ENCODE peak calls at places on chromosomes 2 and 18, in ten cellular contexts. One of them, this sample, is unnamed.

GRCh38 chr2:142140434-142140845 is 9.6 kb upstream of the LRP1B start:
- DNase-seq in HCT116: peak
- DNase-seq in upper lobe of left lung: no peak
- DNase-seq in Peyer's patch: no peak
- DNase-seq in GM23338: peak
- DNase-seq in psoas muscle: no peak
- DNase-seq in breast epithelium: no peak
- DNase-seq in kidney epithelial cell: no peak
- DNase-seq in IMR-90: peak
- DNase-seq in kidney: no peak
- DNase-seq in this sample: no peak

GRCh38 chr2:237904806-237905599 is 45.6 kb downstream of the RAMP1 start:
- DNase-seq in HCT116: no peak
- DNase-seq in upper lobe of left lung: peak
- DNase-seq in Peyer's patch: peak
- DNase-seq in GM23338: no peak
- DNase-seq in psoas muscle: peak
- DNase-seq in breast epithelium: peak
- DNase-seq in kidney epithelial cell: no peak
- DNase-seq in IMR-90: peak
- DNase-seq in kidney: no peak
- DNase-seq in this sample: peak

GRCh38 chr2:3406501-3406900 is 27.0 kb downstream of the TRAPPC12 start:
- DNase-seq in HCT116: no peak
- DNase-seq in upper lobe of left lung: no peak
- DNase-seq in Peyer's patch: no peak
- DNase-seq in GM23338: no peak
- DNase-seq in psoas muscle: no peak
- DNase-seq in breast epithelium: no peak
- DNase-seq in kidney epithelial cell: no peak
- DNase-seq in IMR-90: no peak
- DNase-seq in kidney: no peak
- DNase-seq in this sample: no peak

GRCh38 chr2:138324068-138324771 is 177.3 kb upstream of the SPOPL start:
- DNase-seq in HCT116: no peak
- DNase-seq in upper lobe of left lung: no peak
- DNase-seq in Peyer's patch: no peak
- DNase-seq in GM23338: peak
- DNase-seq in psoas muscle: no peak
- DNase-seq in breast epithelium: no peak
- DNase-seq in kidney epithelial cell: no peak
- DNase-seq in IMR-90: no peak
- DNase-seq in kidney: no peak
- DNase-seq in this sample: no peak

GRCh38 chr2:158357699-158358098 is 98.9 kb downstream of the CCDC148 start:
- DNase-seq in HCT116: no peak
- DNase-seq in upper lobe of left lung: no peak
- DNase-seq in Peyer's patch: no peak
- DNase-seq in GM23338: no peak
- DNase-seq in psoas muscle: no peak
- DNase-seq in breast epithelium: no peak
- DNase-seq in kidney epithelial cell: no peak
- DNase-seq in IMR-90: no peak
- DNase-seq in kidney: no peak
- DNase-seq in this sample: no peak

GRCh38 chr18:48022531-48023330 is 92.3 kb upstream of the SMAD2 start:
- DNase-seq in HCT116: peak
- DNase-seq in upper lobe of left lung: peak
- DNase-seq in Peyer's patch: peak
- DNase-seq in GM23338: peak
- DNase-seq in psoas muscle: no peak
- DNase-seq in breast epithelium: no peak
- DNase-seq in kidney epithelial cell: no peak
- DNase-seq in IMR-90: peak
- DNase-seq in kidney: no peak
- DNase-seq in this sample: no peak

GRCh38 chr2:43824951-43825493 is 13.6 kb downstream of the ABCG5 start:
- DNase-seq in HCT116: no peak
- DNase-seq in upper lobe of left lung: no peak
- DNase-seq in Peyer's patch: no peak
- DNase-seq in GM23338: no peak
- DNase-seq in psoas muscle: no peak
- DNase-seq in breast epithelium: no peak
- DNase-seq in kidney epithelial cell: no peak
- DNase-seq in IMR-90: no peak
- DNase-seq in kidney: no peak
- DNase-seq in this sample: no peak

GRCh38 chr2:62672601-62673000 is 32.9 kb upstream of the EHBP1 start:
- DNase-seq in HCT116: no peak
- DNase-seq in upper lobe of left lung: peak
- DNase-seq in Peyer's patch: no peak
- DNase-seq in GM23338: peak
- DNase-seq in psoas muscle: no peak
- DNase-seq in breast epithelium: no peak
- DNase-seq in kidney epithelial cell: peak
- DNase-seq in IMR-90: peak
- DNase-seq in kidney: no peak
- DNase-seq in this sample: no peak

GRCh38 chr2:19664651-19665050 is 237.1 kb downstream of the TTC32 start:
- DNase-seq in HCT116: no peak
- DNase-seq in upper lobe of left lung: no peak
- DNase-seq in Peyer's patch: no peak
- DNase-seq in GM23338: no peak
- DNase-seq in psoas muscle: no peak
- DNase-seq in breast epithelium: no peak
- DNase-seq in kidney epithelial cell: no peak
- DNase-seq in IMR-90: no peak
- DNase-seq in kidney: no peak
- DNase-seq in this sample: no peak

GRCh38 chr2:776517-776916 is 99.3 kb upstream of the TMEM18 start:
- DNase-seq in HCT116: no peak
- DNase-seq in upper lobe of left lung: no peak
- DNase-seq in Peyer's patch: no peak
- DNase-seq in GM23338: no peak
- DNase-seq in psoas muscle: no peak
- DNase-seq in breast epithelium: no peak
- DNase-seq in kidney epithelial cell: no peak
- DNase-seq in IMR-90: no peak
- DNase-seq in kidney: no peak
- DNase-seq in this sample: no peak

GRCh38 chr2:230751062-230751461 is 38.4 kb downstream of the CAB39 start:
- DNase-seq in HCT116: no peak
- DNase-seq in upper lobe of left lung: no peak
- DNase-seq in Peyer's patch: no peak
- DNase-seq in GM23338: no peak
- DNase-seq in psoas muscle: no peak
- DNase-seq in breast epithelium: no peak
- DNase-seq in kidney epithelial cell: no peak
- DNase-seq in IMR-90: peak
- DNase-seq in kidney: no peak
- DNase-seq in this sample: no peak

GRCh38 chr2:241774419-241775222 is 2.0 kb upstream of the GAL3ST2 start:
- DNase-seq in HCT116: peak
- DNase-seq in upper lobe of left lung: no peak
- DNase-seq in Peyer's patch: peak
- DNase-seq in GM23338: no peak
- DNase-seq in psoas muscle: no peak
- DNase-seq in breast epithelium: no peak
- DNase-seq in kidney epithelial cell: no peak
- DNase-seq in IMR-90: peak
- DNase-seq in kidney: no peak
- DNase-seq in this sample: no peak

GRCh38 chr2:238702691-238703415 is 145.0 kb upstream of the TWIST2 start:
- DNase-seq in HCT116: no peak
- DNase-seq in upper lobe of left lung: peak
- DNase-seq in Peyer's patch: no peak
- DNase-seq in GM23338: no peak
- DNase-seq in psoas muscle: no peak
- DNase-seq in breast epithelium: no peak
- DNase-seq in kidney epithelial cell: no peak
- DNase-seq in IMR-90: no peak
- DNase-seq in kidney: no peak
- DNase-seq in this sample: no peak

GRCh38 chr2:230899786-230900185 is 25.3 kb downstream of the GPR55 start:
- DNase-seq in HCT116: no peak
- DNase-seq in upper lobe of left lung: no peak
- DNase-seq in Peyer's patch: no peak
- DNase-seq in GM23338: no peak
- DNase-seq in psoas muscle: no peak
- DNase-seq in breast epithelium: peak
- DNase-seq in kidney epithelial cell: no peak
- DNase-seq in IMR-90: no peak
- DNase-seq in kidney: no peak
- DNase-seq in this sample: no peak

GRCh38 chr2:240921319-240922233 is 15.4 kb downstream of the CROCC2 start:
- DNase-seq in HCT116: no peak
- DNase-seq in upper lobe of left lung: peak
- DNase-seq in Peyer's patch: peak
- DNase-seq in GM23338: no peak
- DNase-seq in psoas muscle: peak
- DNase-seq in breast epithelium: peak
- DNase-seq in kidney epithelial cell: peak
- DNase-seq in IMR-90: peak
- DNase-seq in kidney: peak
- DNase-seq in this sample: no peak

GRCh38 chr2:25545899-25546298 is 127.5 kb downstream of the DTNB start:
- DNase-seq in HCT116: no peak
- DNase-seq in upper lobe of left lung: no peak
- DNase-seq in Peyer's patch: no peak
- DNase-seq in GM23338: no peak
- DNase-seq in psoas muscle: no peak
- DNase-seq in breast epithelium: no peak
- DNase-seq in kidney epithelial cell: no peak
- DNase-seq in IMR-90: no peak
- DNase-seq in kidney: no peak
- DNase-seq in this sample: no peak

GRCh38 chr2:23624378-23624777 is 239.4 kb downstream of the KLHL29 start:
- DNase-seq in HCT116: peak
- DNase-seq in upper lobe of left lung: no peak
- DNase-seq in Peyer's patch: no peak
- DNase-seq in GM23338: peak
- DNase-seq in psoas muscle: no peak
- DNase-seq in breast epithelium: no peak
- DNase-seq in kidney epithelial cell: no peak
- DNase-seq in IMR-90: no peak
- DNase-seq in kidney: peak
- DNase-seq in this sample: no peak

GRCh38 chr2:232320038-232320790 is 58.3 kb upstream of the ALPP start:
- DNase-seq in HCT116: no peak
- DNase-seq in upper lobe of left lung: no peak
- DNase-seq in Peyer's patch: peak
- DNase-seq in GM23338: no peak
- DNase-seq in psoas muscle: no peak
- DNase-seq in breast epithelium: peak
- DNase-seq in kidney epithelial cell: no peak
- DNase-seq in IMR-90: no peak
- DNase-seq in kidney: no peak
- DNase-seq in this sample: no peak
- H3K4me3 ChIP-seq in HCT116: no peak
- H3K4me3 ChIP-seq in upper lobe of left lung: no peak
- H3K4me3 ChIP-seq in Peyer's patch: no peak
- H3K4me3 ChIP-seq in GM23338: no peak
- H3K4me3 ChIP-seq in psoas muscle: no peak
- H3K4me3 ChIP-seq in breast epithelium: no peak
- H3K4me3 ChIP-seq in kidney epithelial cell: no peak
- H3K4me3 ChIP-seq in IMR-90: no peak
- H3K4me3 ChIP-seq in kidney: no peak
- H3K4me3 ChIP-seq in this sample: no peak

DNA sequence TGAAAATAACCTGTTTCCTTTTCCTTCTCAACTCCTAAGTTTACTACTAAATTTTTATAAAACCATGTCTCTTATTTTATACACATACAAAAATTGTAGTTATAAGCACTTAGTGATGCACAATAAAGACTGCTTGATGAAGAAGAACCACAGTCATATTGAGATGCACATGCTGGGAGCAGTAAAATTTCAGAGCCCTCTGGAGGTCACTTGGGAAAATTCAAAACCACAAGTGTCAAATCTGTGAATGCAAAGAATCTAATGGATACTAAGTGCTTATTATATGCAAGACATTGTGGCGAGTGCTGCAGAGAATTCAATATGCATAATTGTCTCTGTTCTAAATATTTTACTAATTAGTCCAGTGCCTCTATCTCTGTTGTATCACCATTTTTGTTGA is 180.5 kb downstream of the VWC2L start:
- DNase-seq in HCT116: no peak
- DNase-seq in upper lobe of left lung: no peak
- DNase-seq in Peyer's patch: no peak
- DNase-seq in GM23338: no peak
- DNase-seq in psoas muscle: no peak
- DNase-seq in breast epithelium: no peak
- DNase-seq in kidney epithelial cell: no peak
- DNase-seq in IMR-90: peak
- DNase-seq in kidney: no peak
- DNase-seq in this sample: no peak
- TF ChIP-seq CTCF in HCT116: peak
- TF ChIP-seq CTCF in upper lobe of left lung: no peak
- TF ChIP-seq CTCF in Peyer's patch: no peak
- TF ChIP-seq CTCF in GM23338: peak
- TF ChIP-seq CTCF in psoas muscle: no peak
- TF ChIP-seq CTCF in breast epithelium: no peak
- TF ChIP-seq CTCF in kidney epithelial cell: peak
- TF ChIP-seq CTCF in IMR-90: peak
- TF ChIP-seq CTCF in kidney: no peak
- TF ChIP-seq CTCF in this sample: no peak

GRCh38 chr2:27078267-27079194 is at the start of gene EMILIN1:
- DNase-seq in HCT116: no peak
- DNase-seq in upper lobe of left lung: peak
- DNase-seq in Peyer's patch: peak
- DNase-seq in GM23338: peak
- DNase-seq in psoas muscle: peak
- DNase-seq in breast epithelium: no peak
- DNase-seq in kidney epithelial cell: no peak
- DNase-seq in IMR-90: peak
- DNase-seq in kidney: peak
- DNase-seq in this sample: no peak
- H3K4me3 ChIP-seq in HCT116: no peak
- H3K4me3 ChIP-seq in upper lobe of left lung: peak
- H3K4me3 ChIP-seq in Peyer's patch: peak
- H3K4me3 ChIP-seq in GM23338: peak
- H3K4me3 ChIP-seq in psoas muscle: peak
- H3K4me3 ChIP-seq in breast epithelium: peak
- H3K4me3 ChIP-seq in kidney epithelial cell: peak
- H3K4me3 ChIP-seq in IMR-90: peak
- H3K4me3 ChIP-seq in kidney: peak
- H3K4me3 ChIP-seq in this sample: no peak

DNA sequence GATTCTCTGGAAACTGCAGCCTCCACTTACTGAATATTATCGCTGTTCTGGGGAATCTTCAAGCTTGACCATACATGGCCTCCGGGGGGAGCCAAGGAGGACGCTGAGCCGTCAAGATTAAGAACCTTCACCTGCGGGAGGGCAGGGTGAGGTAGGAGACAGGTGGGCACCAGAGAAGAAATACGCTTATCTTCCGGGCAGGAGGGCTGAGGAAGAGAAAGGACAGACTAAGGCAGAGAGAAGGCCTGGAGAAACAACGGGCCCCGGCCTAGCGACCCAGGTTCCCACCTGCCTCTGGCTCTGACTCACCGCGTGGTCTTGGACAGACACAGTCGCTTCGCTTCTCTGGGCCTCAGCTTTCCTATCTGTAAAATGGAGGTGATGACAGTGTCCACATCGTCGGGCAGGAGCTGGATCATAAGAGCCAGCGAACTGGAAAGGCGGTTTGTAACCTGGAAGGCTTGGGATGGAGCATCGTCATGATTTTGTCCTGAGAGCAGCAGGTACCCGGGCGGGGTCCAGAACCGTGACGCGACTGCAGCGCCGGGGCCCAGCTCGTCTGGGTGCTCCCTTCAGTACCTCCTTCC is 659 bp downstream of the ZNF142 start:
- DNase-seq in HCT116: peak
- DNase-seq in upper lobe of left lung: peak
- DNase-seq in Peyer's patch: peak
- DNase-seq in GM23338: peak
- DNase-seq in psoas muscle: no peak
- DNase-seq in breast epithelium: no peak
- DNase-seq in kidney epithelial cell: no peak
- DNase-seq in IMR-90: peak
- DNase-seq in kidney: no peak
- DNase-seq in this sample: peak
- TF ChIP-seq CTCF in HCT116: peak
- TF ChIP-seq CTCF in upper lobe of left lung: no peak
- TF ChIP-seq CTCF in Peyer's patch: peak
- TF ChIP-seq CTCF in GM23338: peak
- TF ChIP-seq CTCF in psoas muscle: no peak
- TF ChIP-seq CTCF in breast epithelium: no peak
- TF ChIP-seq CTCF in kidney epithelial cell: peak
- TF ChIP-seq CTCF in IMR-90: peak
- TF ChIP-seq CTCF in kidney: peak
- TF ChIP-seq CTCF in this sample: peak